ENCODE peak calls at places on chromosomes 7 and 10, in eight cellular contexts. K is sigmoid colon; J is HT1080; W is left colon; N is NB4; E is effector CD4-positive, alpha-beta T cell; R is posterior vena cava; M is naive thymus-derived CD4-positive, alpha-beta T cell. X is an unnamed sample.

GRCh38 chr7:76016191-76016947 is 22.0 kb upstream of the TMEM120A start:
- DNase-seq in W (no peak), J (no peak), E (no peak), M (no peak), R (no peak), N (no peak), K (no peak), X (no peak)

GRCh38 chr10:76984559-76985443 is 652.8 kb downstream of the KCNMA1 start:
- DNase-seq in R (peak), W (peak), M (peak), J (peak), K (peak), N (peak), E (peak), X (peak)

GRCh38 chr7:100673942-100674431 is 447 bp downstream of the GNB2 start:
- DNase-seq in R (peak), K (peak), M (no peak), N (peak), E (no peak), J (no peak), W (peak), X (no peak)

GRCh38 chr10:29355436-29355991 is 66.6 kb downstream of the LYZL1 start:
- DNase-seq in N (no peak), E (no peak), J (no peak), K (no peak), R (no peak), W (no peak), M (no peak), X (no peak)

GRCh38 chr7:35036361-35037171 is 719 bp downstream of the DPY19L1 start:
- DNase-seq in W (peak), E (peak), K (peak), J (peak), R (peak), M (peak), N (peak), X (peak)

GRCh38 chr10:126278846-126279245 is 109.4 kb downstream of the ADAM12 start:
- DNase-seq in M (no peak), E (no peak), J (no peak), K (no peak), W (no peak), R (no peak), N (no peak), X (no peak)

GRCh38 chr7:100080895-100081534 is 508 bp downstream of the ZNF3 start:
- DNase-seq in E (no peak), N (peak), J (no peak), W (peak), K (no peak), R (no peak), M (no peak), X (no peak)

GRCh38 chr10:114045071-114045737 is 1.5 kb downstream of the ADRB1 start:
- DNase-seq in K (peak), R (peak), W (peak), E (no peak), J (no peak), N (peak), M (peak), X (no peak)

GRCh38 chr10:52308251-52309031 is 5.6 kb upstream of the DKK1 start:
- DNase-seq in M (peak), N (peak), R (peak), E (no peak), J (peak), K (peak), W (peak), X (no peak)

GRCh38 chr7:114656471-114656870 is 241.9 kb downstream of the FOXP2 start:
- DNase-seq in M (no peak), J (no peak), E (no peak), K (no peak), R (no peak), W (no peak), N (no peak), X (no peak)

GRCh38 chr7:34133983-34134782 is 228.8 kb downstream of the BMPER start:
- DNase-seq in E (no peak), N (peak), M (no peak), J (peak), R (peak), W (peak), K (peak), X (peak)

GRCh38 chr10:43170491-43170890 is 32.2 kb downstream of the CSGALNACT2 start:
- DNase-seq in W (no peak), K (no peak), N (no peak), E (no peak), J (peak), R (no peak), M (no peak), X (no peak)

GRCh38 chr10:32163076-32163773 is 107.0 kb upstream of the KIF5B start:
- DNase-seq in N (no peak), K (no peak), J (no peak), R (no peak), E (no peak), W (no peak), M (no peak), X (no peak)

GRCh38 chr7:24741691-24742639 is 15.3 kb downstream of the GSDME start:
- DNase-seq in R (peak), W (no peak), J (peak), E (no peak), K (no peak), N (no peak), M (no peak), X (peak)

GRCh38 chr7:28130277-28130676 is 50.3 kb downstream of the JAZF1 start:
- DNase-seq in J (no peak), E (no peak), W (no peak), R (no peak), M (no peak), N (peak), K (peak), X (no peak)

GRCh38 chr7:98051118-98051744 is 55.4 kb upstream of the LMTK2 start:
- DNase-seq in J (no peak), K (no peak), E (peak), N (no peak), R (no peak), W (peak), M (peak), X (no peak)

GRCh38 chr10:78745445-78745844 is 323.3 kb upstream of the ZMIZ1 start:
- DNase-seq in N (no peak), M (no peak), K (no peak), W (no peak), E (no peak), J (no peak), R (no peak), X (no peak)

GRCh38 chr10:71659050-71659738 is 60.4 kb downstream of the C10orf105 start:
- DNase-seq in J (no peak), E (no peak), R (no peak), M (no peak), W (no peak), N (no peak), K (no peak), X (no peak)

GRCh38 chr7:375491-375821 is 85.5 kb downstream of the FOXL3 start:
- DNase-seq in E (no peak), W (no peak), J (no peak), R (peak), K (peak), N (no peak), M (peak), X (no peak)

GRCh38 chr10:70811881-70812280 is 3.9 kb upstream of the SGPL1 start:
- DNase-seq in R (no peak), E (no peak), M (no peak), W (no peak), N (no peak), J (no peak), K (no peak), X (no peak)

GRCh38 chr7:140316165-140316661 is 82.1 kb downstream of the SLC37A3 start:
- DNase-seq in N (no peak), J (peak), M (peak), E (no peak), R (peak), W (peak), K (peak), X (peak)

GRCh38 chr10:33321516-33321915 is 13.0 kb downstream of the NRP1 start:
- DNase-seq in M (no peak), W (no peak), N (no peak), E (no peak), J (no peak), K (no peak), R (no peak), X (no peak)

GRCh38 chr10:71854031-71854430 is 3.0 kb upstream of the PSAP start:
- DNase-seq in M (no peak), R (peak), N (no peak), K (no peak), E (no peak), W (no peak), J (no peak), X (no peak)

GRCh38 chr10:131579251-131580071 is 267.9 kb upstream of the TCERG1L start:
- DNase-seq in E (no peak), R (peak), K (no peak), N (no peak), J (no peak), M (no peak), W (no peak), X (peak)

GRCh38 chr7:75866129-75866496 is 12.7 kb upstream of the RHBDD2 start:
- DNase-seq in E (no peak), N (no peak), R (no peak), J (no peak), W (no peak), M (no peak), K (no peak), X (no peak)

GRCh38 chr7:1457949-1458675 is 1.2 kb downstream of the MICALL2 start:
- DNase-seq in M (no peak), E (no peak), W (no peak), R (no peak), N (peak), K (no peak), J (no peak), X (no peak)

GRCh38 chr10:99785646-99786045 is 3.2 kb downstream of the ABCC2 start:
- DNase-seq in N (no peak), K (no peak), M (no peak), J (peak), W (no peak), R (no peak), E (no peak), X (no peak)

GRCh38 chr10:58356756-58357155 is 21.9 kb downstream of the UBE2D1 start:
- DNase-seq in J (no peak), K (no peak), W (no peak), M (no peak), R (no peak), N (no peak), E (no peak), X (no peak)

GRCh38 chr7:12210179-12211053 is 678 bp upstream of the TMEM106B start:
- DNase-seq in N (no peak), J (no peak), M (no peak), W (peak), E (no peak), K (no peak), R (no peak), X (peak)

GRCh38 chr7:11237742-11238141 is 264.1 kb downstream of the PHF14 start:
- DNase-seq in J (no peak), W (peak), M (no peak), N (no peak), K (no peak), R (no peak), E (no peak), X (no peak)

GRCh38 chr7:73978681-73979563 is 49.1 kb upstream of the ELN start:
- DNase-seq in N (peak), K (peak), R (peak), E (no peak), W (peak), J (peak), M (no peak), X (peak)

GRCh38 chr10:117217196-117217761 is 20.0 kb downstream of the KCNK18 start:
- DNase-seq in N (no peak), M (peak), K (peak), R (peak), W (peak), J (no peak), E (no peak), X (no peak)

GRCh38 chr10:104331208-104331838 is 6.9 kb downstream of the ITPRIP start:
- DNase-seq in E (no peak), M (no peak), N (no peak), J (peak), W (peak), R (no peak), K (peak), X (peak)

GRCh38 chr7:90312745-90313144 is 8.4 kb downstream of the FAM237B start:
- DNase-seq in J (no peak), W (no peak), K (no peak), N (peak), R (no peak), M (no peak), E (no peak), X (no peak)

GRCh38 chr7:103150192-103150591 is 1.3 kb upstream of the NAPEPLD start:
- DNase-seq in K (no peak), R (no peak), E (no peak), M (no peak), N (peak), J (no peak), W (no peak), X (no peak)

GRCh38 chr10:27446091-27446918 is 57.8 kb upstream of the RAB18 start:
- DNase-seq in K (no peak), N (peak), M (no peak), R (no peak), J (peak), E (no peak), W (no peak), X (no peak)

GRCh38 chr7:69782917-69783684 is 184.8 kb downstream of the AUTS2 start:
- DNase-seq in N (no peak), J (no peak), M (no peak), K (peak), W (peak), R (no peak), E (no peak), X (peak)

GRCh38 chr7:32588657-32589056 is 93.4 kb downstream of the AVL9 start:
- DNase-seq in M (no peak), W (no peak), K (no peak), J (peak), E (no peak), R (no peak), N (peak), X (no peak)

X was measured in ureter.